ENCODE peak calls at places on chromosome 1, in four cellular contexts. D is stomach, I is GM12878, U is esophagus squamous epithelium. Q is an unnamed sample.

GRCh38 chr1:182713492-182713891 is 29.1 kb upstream of the RGS8 start:
- DNase-seq in U (no peak), I (no peak), D (no peak), Q (no peak)

GRCh38 chr1:12415239-12415543 is 185.4 kb downstream of the VPS13D start:
- DNase-seq in U (no peak), I (no peak), D (no peak), Q (no peak)

GRCh38 chr1:7589774-7590425 is 181.2 kb upstream of the VAMP3 start:
- DNase-seq in D (no peak), U (no peak), I (no peak), Q (no peak)

GRCh38 chr1:177091036-177091435 is 73.5 kb downstream of the ASTN1 start:
- DNase-seq in U (no peak), I (no peak), D (no peak), Q (no peak)

GRCh38 chr1:18802231-18802630 is 57.2 kb downstream of the TAS1R2 start:
- DNase-seq in U (no peak), D (no peak), I (no peak), Q (no peak)

GRCh38 chr1:182279724-182280506 is 111.7 kb downstream of the GLUL start:
- DNase-seq in D (no peak), U (no peak), I (no peak), Q (no peak)

GRCh38 chr1:233368106-233368783 is 40.7 kb downstream of the MAP3K21 start:
- DNase-seq in I (no peak), D (no peak), U (no peak), Q (no peak)

GRCh38 chr1:51750218-51750617 is 128.3 kb downstream of the NRDC start:
- DNase-seq in U (no peak), D (no peak), I (no peak), Q (no peak)

GRCh38 chr1:13600762-13601483 is 17.3 kb downstream of the PDPN start:
- DNase-seq in I (no peak), U (no peak), D (no peak), Q (no peak)

GRCh38 chr1:50196081-50196480 is 87.4 kb downstream of the ELAVL4 start:
- DNase-seq in D (no peak), U (no peak), I (no peak), Q (no peak)

GRCh38 chr1:147599362-147600118 is 58.2 kb downstream of the BCL9 start:
- DNase-seq in D (peak; percentile 98), I (peak; percentile 62), U (peak; percentile 88), Q (no peak)

GRCh38 chr1:208010487-208011079 is 99.7 kb upstream of the CD34 start:
- DNase-seq in D (no peak), I (no peak), U (no peak), Q (no peak)

GRCh38 chr1:222140206-222140605 is 398.3 kb upstream of the DUSP10 start:
- DNase-seq in I (no peak), D (no peak), U (no peak), Q (no peak)

GRCh38 chr1:168465942-168466702 is 77.7 kb downstream of the XCL2 start:
- DNase-seq in U (no peak), D (peak; percentile 26), I (peak; percentile 88), Q (no peak)

GRCh38 chr1:3271866-3272265 is 182.6 kb upstream of the ARHGEF16 start:
- DNase-seq in D (no peak), U (no peak), I (no peak), Q (no peak)

GRCh38 chr1:54567961-54568360 is 19.9 kb downstream of the ACOT11 start:
- DNase-seq in U (no peak), I (no peak), D (no peak), Q (no peak)

GRCh38 chr1:22494144-22494543 is 42.5 kb downstream of the ZBTB40 start:
- DNase-seq in I (no peak), D (no peak), U (no peak), Q (no peak)

GRCh38 chr1:119711804-119712341 is at the start of gene PHGDH:
- DNase-seq in D (peak; percentile 75), I (peak; percentile 8), U (no peak), Q (peak; percentile 82)

GRCh38 chr1:214823311-214824117 is 220.5 kb downstream of the CENPF start:
- DNase-seq in D (no peak), I (no peak), U (no peak), Q (no peak)

GRCh38 chr1:174448964-174449363 is 1.2 kb downstream of the GPR52 start:
- DNase-seq in D (no peak), U (no peak), I (no peak), Q (no peak)

GRCh38 chr1:201122321-201123017 is 4.5 kb downstream of the ASCL5 start:
- DNase-seq in U (no peak), D (no peak), I (no peak), Q (no peak)

GRCh38 chr1:25028910-25029599 is 99.0 kb upstream of the RUNX3 start:
- DNase-seq in I (no peak), U (no peak), D (no peak), Q (no peak)

GRCh38 chr1:1959840-1960479 is 40.9 kb upstream of the TMEM52 start:
- DNase-seq in D (peak; percentile 88), I (no peak), U (no peak), Q (no peak)

GRCh38 chr1:225692517-225692879 is 39.6 kb upstream of the ENAH start:
- DNase-seq in U (no peak), D (no peak), I (no peak), Q (no peak)

GRCh38 chr1:223175633-223176032 is 32.6 kb upstream of the TLR5 start:
- DNase-seq in D (no peak), I (no peak), U (no peak), Q (no peak)

GRCh38 chr1:156752843-156753486 is 1.5 kb upstream of the HDGF start:
- DNase-seq in I (no peak), D (no peak), U (no peak), Q (no peak)

GRCh38 chr1:22279735-22280134 is 136.8 kb upstream of the WNT4 start:
- DNase-seq in D (no peak), U (no peak), I (no peak), Q (no peak)

GRCh38 chr1:154584267-154584994 is 16.9 kb downstream of the CHRNB2 start:
- DNase-seq in U (no peak), I (no peak), D (no peak), Q (no peak)

GRCh38 chr1:115456441-115456961 is 118.5 kb upstream of the NGF start:
- DNase-seq in I (no peak), U (no peak), D (no peak), Q (no peak)

GRCh38 chr1:237851209-237851845 is 39.4 kb downstream of the ZP4 start:
- DNase-seq in I (no peak), U (no peak), D (peak; percentile 38), Q (no peak)

GRCh38 chr1:175540928-175541645 is 202.3 kb downstream of the TNR start:
- DNase-seq in I (no peak), D (no peak), U (no peak), Q (no peak)

GRCh38 chr1:27626031-27626935 is 8.7 kb downstream of the FGR start:
- DNase-seq in I (peak; percentile 71), U (no peak), D (no peak), Q (no peak)
- TF ChIP-seq POLR2A in I (peak; percentile 85), U (no peak), D (no peak), Q (no peak)

GRCh38 chr1:39127513-39127912 is 77.0 kb upstream of the MACF1 start:
- DNase-seq in D (peak; percentile 47), U (no peak), I (no peak), Q (no peak)
- TF ChIP-seq POLR2A in D (no peak), U (no peak), I (no peak), Q (no peak)

GRCh38 chr1:235504494-235505222 is 406 bp upstream of the B3GALNT2 start:
- DNase-seq in U (peak; percentile 88), I (peak; percentile 96), D (peak; percentile 100), Q (peak; percentile 98)
- TF ChIP-seq POLR2A in U (peak; percentile 58), I (peak; percentile 86), D (no peak), Q (peak; percentile 76)

DNA sequence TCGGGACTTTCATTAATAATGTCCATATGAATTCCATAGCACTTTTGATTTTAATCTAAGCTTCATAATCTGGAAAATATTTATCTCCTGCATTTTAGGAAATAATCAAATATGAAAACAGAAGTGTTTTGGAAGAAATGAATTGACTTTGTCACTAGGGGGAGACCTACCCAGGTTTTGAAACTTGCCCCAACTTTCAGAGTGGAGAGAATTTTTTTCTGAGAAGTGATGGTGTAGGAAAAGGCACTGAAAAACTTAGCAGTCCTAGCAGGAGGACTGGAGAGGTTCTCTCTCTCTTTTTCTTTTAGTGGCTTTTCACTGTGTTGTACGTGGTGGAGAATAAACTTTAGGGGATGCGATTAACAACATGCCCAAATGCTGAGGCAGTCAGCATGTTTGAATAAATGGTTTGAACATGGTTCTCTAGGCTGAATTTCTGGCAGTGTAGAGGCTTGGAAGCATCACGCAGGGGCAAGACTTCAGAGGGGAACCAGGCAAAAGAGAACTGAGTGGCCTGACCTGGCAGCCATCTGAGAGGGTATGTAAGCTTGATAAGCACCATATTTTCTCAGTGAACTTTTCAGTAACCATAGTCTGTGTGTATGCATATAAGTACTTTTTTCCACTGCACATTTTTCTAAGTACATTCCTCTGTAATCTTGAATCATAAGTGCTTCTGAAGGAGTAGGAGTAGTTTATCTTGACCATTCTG is 68.3 kb upstream of the NEK7 start:
- DNase-seq in U (no peak), I (no peak), D (no peak), Q (no peak)
- TF ChIP-seq POLR2A in U (no peak), I (no peak), D (no peak), Q (no peak)